ENCODE peak calls at places on chromosome 17, in ten cellular contexts. Y, O, E, H, B, K, T, S, G and W are unnamed samples.

GRCh38 chr17:33504571-33504970 is 211.5 kb upstream of the ASIC2 start:
- DNase-seq in B (no peak), K (no peak), E (no peak), T (no peak), Y (no peak), G (no peak), H (no peak), O (no peak), S (no peak), W (no peak)

GRCh38 chr17:37168731-37169353 is 206.9 kb upstream of the C17orf78 start:
- DNase-seq in E (no peak), T (no peak), S (no peak), K (no peak), G (no peak), B (no peak), H (no peak), O (no peak), Y (no peak), W (no peak)

GRCh38 chr17:67194134-67194533 is 50.9 kb downstream of the HELZ start:
- DNase-seq in S (peak), T (peak), G (no peak), O (no peak), B (no peak), E (no peak), K (no peak), Y (no peak), H (no peak), W (no peak)

GRCh38 chr17:8556074-8556473 is 74.5 kb downstream of the MYH10 start:
- DNase-seq in T (no peak), H (no peak), G (no peak), Y (no peak), E (no peak), S (peak), B (no peak), O (no peak), K (no peak), W (no peak)

GRCh38 chr17:61469949-61470348 is 17.7 kb downstream of the TBX4 start:
- DNase-seq in B (no peak), H (no peak), T (no peak), E (no peak), S (no peak), Y (no peak), O (no peak), G (no peak), K (no peak), W (no peak)

GRCh38 chr17:39736319-39737165 is 1.2 kb upstream of the GRB7 start:
- DNase-seq in G (no peak), H (peak), Y (no peak), O (no peak), S (no peak), E (no peak), B (no peak), K (no peak), T (no peak), W (no peak)

GRCh38 chr17:64166876-64167275 is 36.9 kb upstream of the ERN1 start:
- DNase-seq in H (no peak), E (peak), G (no peak), Y (no peak), K (no peak), S (no peak), O (no peak), T (no peak), B (no peak), W (no peak)

GRCh38 chr17:1787301-1787902 is 25.5 kb downstream of the SERPINF1 start:
- DNase-seq in E (no peak), T (peak), O (peak), H (peak), S (peak), G (no peak), B (peak), K (no peak), Y (peak), W (no peak)

GRCh38 chr17:64413505-64413904 is 22.8 kb upstream of the PECAM1 start:
- DNase-seq in S (no peak), O (no peak), T (no peak), E (peak), H (peak), K (no peak), Y (no peak), G (no peak), B (no peak), W (peak)

GRCh38 chr17:54780238-54780637 is 120.4 kb upstream of the TOM1L1 start:
- DNase-seq in O (no peak), Y (no peak), H (no peak), G (no peak), B (peak), S (no peak), T (no peak), E (no peak), K (no peak), W (no peak)

GRCh38 chr17:48816774-48817590 is at the start of gene TTLL6:
- DNase-seq in S (peak), K (no peak), O (no peak), Y (peak), H (peak), E (peak), B (peak), G (peak), T (no peak), W (no peak)

GRCh38 chr17:62033317-62033716 is 31.8 kb downstream of the MED13 start:
- DNase-seq in E (no peak), G (no peak), S (no peak), Y (no peak), O (no peak), B (no peak), H (no peak), T (no peak), K (no peak), W (no peak)

GRCh38 chr17:2075336-2076056 is 20.6 kb downstream of the HIC1 start:
- DNase-seq in T (no peak), E (peak), K (no peak), S (peak), Y (no peak), O (no peak), B (no peak), H (no peak), G (no peak), W (no peak)

GRCh38 chr17:62062936-62063335 is 2.1 kb downstream of the MED13 start:
- DNase-seq in B (no peak), E (no peak), T (no peak), K (no peak), S (no peak), H (no peak), G (no peak), Y (no peak), O (no peak), W (no peak)

GRCh38 chr17:49577978-49578893 is 2.6 kb downstream of the NXPH3 start:
- DNase-seq in K (no peak), O (no peak), E (no peak), S (no peak), Y (no peak), G (no peak), H (no peak), B (no peak), T (no peak), W (no peak)

GRCh38 chr17:32671891-32672290 is 185.1 kb downstream of the CDK5R1 start:
- DNase-seq in K (no peak), O (no peak), B (no peak), T (no peak), S (peak), H (peak), E (peak), Y (peak), G (peak), W (no peak)

GRCh38 chr17:65698381-65699061 is 137.1 kb upstream of the AXIN2 start:
- DNase-seq in E (no peak), K (no peak), G (no peak), B (no peak), S (peak), O (no peak), H (no peak), Y (no peak), T (peak), W (no peak)

GRCh38 chr17:8503368-8503767 is 67.7 kb downstream of the NDEL1 start:
- DNase-seq in T (no peak), O (no peak), H (no peak), Y (no peak), G (peak), K (no peak), B (no peak), S (no peak), E (peak), W (no peak)

GRCh38 chr17:39110435-39111136 is 40.9 kb downstream of the PLXDC1 start:
- DNase-seq in H (no peak), T (no peak), S (no peak), K (no peak), G (no peak), B (no peak), Y (no peak), O (no peak), E (no peak), W (no peak)

GRCh38 chr17:36877001-36877400 is 60.3 kb upstream of the LHX1 start:
- DNase-seq in O (no peak), S (no peak), G (no peak), T (no peak), E (no peak), B (no peak), Y (no peak), H (no peak), K (no peak), W (no peak)

GRCh38 chr17:1627219-1627986 is 1.2 kb downstream of the SLC43A2 start:
- DNase-seq in T (no peak), S (no peak), H (no peak), O (no peak), B (no peak), Y (peak), G (no peak), E (no peak), K (no peak), W (no peak)

GRCh38 chr17:40124279-40125141 is 2.7 kb downstream of the MSL1 start:
- DNase-seq in H (no peak), G (no peak), B (no peak), O (no peak), E (no peak), S (no peak), Y (no peak), T (no peak), K (no peak), W (no peak)

GRCh38 chr17:1294157-1294717 is 14.8 kb downstream of the TRARG1 start:
- DNase-seq in G (no peak), Y (no peak), T (no peak), E (no peak), K (no peak), H (no peak), O (no peak), B (no peak), S (no peak), W (no peak)

GRCh38 chr17:64036198-64036922 is 15.9 kb upstream of the ICAM2 start:
- DNase-seq in Y (no peak), O (no peak), T (no peak), S (no peak), G (no peak), B (no peak), E (peak), K (no peak), H (no peak), W (no peak)

GRCh38 chr17:78572277-78573205 is 4.7 kb downstream of the DNAH17 start:
- DNase-seq in S (no peak), Y (no peak), K (no peak), O (no peak), B (no peak), H (no peak), G (no peak), E (no peak), T (no peak), W (no peak)

GRCh38 chr17:39700148-39700987 is 504 bp downstream of the ERBB2 start:
- DNase-seq in O (no peak), B (no peak), G (no peak), Y (no peak), T (no peak), S (peak), K (no peak), E (no peak), H (no peak), W (no peak)

GRCh38 chr17:59725691-59726090 is 18.2 kb downstream of the VMP1 start:
- DNase-seq in H (no peak), Y (no peak), T (no peak), S (peak), B (no peak), E (no peak), G (no peak), K (no peak), O (peak), W (no peak)

GRCh38 chr17:73588291-73589095 is 55.8 kb downstream of the SDK2 start:
- DNase-seq in G (no peak), O (no peak), T (no peak), B (no peak), E (no peak), Y (no peak), S (no peak), H (no peak), K (no peak), W (no peak)

GRCh38 chr17:78883090-78883532 is 19.9 kb downstream of the CEP295NL start:
- DNase-seq in S (peak), Y (peak), O (peak), G (peak), H (peak), T (no peak), B (no peak), K (no peak), E (peak), W (no peak)

GRCh38 chr17:4317648-4318047 is 48.8 kb downstream of the UBE2G1 start:
- DNase-seq in E (no peak), G (no peak), O (no peak), S (no peak), Y (no peak), T (no peak), H (no peak), K (no peak), B (no peak), W (no peak)

GRCh38 chr17:59093702-59094231 is 12.9 kb downstream of the TRIM37 start:
- DNase-seq in B (no peak), Y (peak), H (peak), S (peak), G (no peak), T (peak), E (no peak), O (peak), K (no peak), W (no peak)

GRCh38 chr17:32120086-32120485 is 22.2 kb upstream of the RHOT1 start:
- DNase-seq in B (no peak), T (no peak), H (no peak), E (peak), K (no peak), O (no peak), G (no peak), S (no peak), Y (no peak), W (no peak)

GRCh38 chr17:82217120-82217529 is 4.5 kb upstream of the CCDC57 start:
- DNase-seq in B (no peak), E (peak), O (no peak), Y (peak), G (no peak), H (peak), K (no peak), T (no peak), S (no peak), W (no peak)

GRCh38 chr17:792277-792676 is 10.1 kb downstream of the MRM3 start:
- DNase-seq in Y (peak), H (no peak), B (no peak), K (no peak), O (no peak), E (no peak), S (no peak), T (no peak), G (no peak), W (no peak)

GRCh38 chr17:40371261-40371929 is 6.9 kb upstream of the GJD3 start:
- DNase-seq in S (no peak), B (no peak), E (peak), H (no peak), Y (no peak), T (no peak), G (no peak), O (no peak), K (no peak), W (peak)

GRCh38 chr17:82230627-82231311 is 1.9 kb downstream of the SLC16A3 start:
- DNase-seq in T (no peak), B (no peak), S (peak), O (peak), E (peak), G (peak), K (no peak), Y (peak), H (peak), W (no peak)

GRCh38 chr17:65183736-65184135 is 46.6 kb downstream of the RGS9 start:
- DNase-seq in H (no peak), K (no peak), E (no peak), O (no peak), S (peak), Y (no peak), T (no peak), G (no peak), B (peak), W (no peak)

GRCh38 chr17:41738801-41739112 is 4.3 kb upstream of the HAP1 start:
- DNase-seq in O (no peak), S (no peak), K (no peak), B (no peak), Y (no peak), G (no peak), T (no peak), E (no peak), H (no peak), W (no peak)
- TF ChIP-seq CTCF in O (no peak), S (no peak), K (no peak), B (no peak), Y (no peak), G (no peak), T (no peak), E (no peak), H (no peak), W (no peak)

GRCh38 chr17:77460514-77461046 is 319.8 kb downstream of the SEC14L1 start:
- DNase-seq in O (no peak), K (no peak), B (no peak), G (no peak), Y (no peak), H (no peak), S (no peak), E (no peak), T (no peak), W (no peak)

GRCh38 chr17:77464988-77465357 is 324.2 kb downstream of the SEC14L1 start:
- DNase-seq in S (no peak), H (no peak), O (no peak), B (no peak), E (no peak), T (no peak), K (no peak), Y (no peak), G (no peak), W (no peak)

GRCh38 chr17:77462101-77462500 is 321.3 kb downstream of the SEC14L1 start:
- DNase-seq in G (no peak), K (no peak), B (no peak), T (no peak), H (no peak), E (no peak), S (no peak), Y (no peak), O (no peak), W (peak)

GRCh38 chr17:77461277-77462057 is 320.7 kb downstream of the SEC14L1 start:
- DNase-seq in O (no peak), Y (no peak), K (no peak), G (no peak), E (no peak), T (no peak), S (no peak), H (no peak), B (no peak), W (no peak)

DNA sequence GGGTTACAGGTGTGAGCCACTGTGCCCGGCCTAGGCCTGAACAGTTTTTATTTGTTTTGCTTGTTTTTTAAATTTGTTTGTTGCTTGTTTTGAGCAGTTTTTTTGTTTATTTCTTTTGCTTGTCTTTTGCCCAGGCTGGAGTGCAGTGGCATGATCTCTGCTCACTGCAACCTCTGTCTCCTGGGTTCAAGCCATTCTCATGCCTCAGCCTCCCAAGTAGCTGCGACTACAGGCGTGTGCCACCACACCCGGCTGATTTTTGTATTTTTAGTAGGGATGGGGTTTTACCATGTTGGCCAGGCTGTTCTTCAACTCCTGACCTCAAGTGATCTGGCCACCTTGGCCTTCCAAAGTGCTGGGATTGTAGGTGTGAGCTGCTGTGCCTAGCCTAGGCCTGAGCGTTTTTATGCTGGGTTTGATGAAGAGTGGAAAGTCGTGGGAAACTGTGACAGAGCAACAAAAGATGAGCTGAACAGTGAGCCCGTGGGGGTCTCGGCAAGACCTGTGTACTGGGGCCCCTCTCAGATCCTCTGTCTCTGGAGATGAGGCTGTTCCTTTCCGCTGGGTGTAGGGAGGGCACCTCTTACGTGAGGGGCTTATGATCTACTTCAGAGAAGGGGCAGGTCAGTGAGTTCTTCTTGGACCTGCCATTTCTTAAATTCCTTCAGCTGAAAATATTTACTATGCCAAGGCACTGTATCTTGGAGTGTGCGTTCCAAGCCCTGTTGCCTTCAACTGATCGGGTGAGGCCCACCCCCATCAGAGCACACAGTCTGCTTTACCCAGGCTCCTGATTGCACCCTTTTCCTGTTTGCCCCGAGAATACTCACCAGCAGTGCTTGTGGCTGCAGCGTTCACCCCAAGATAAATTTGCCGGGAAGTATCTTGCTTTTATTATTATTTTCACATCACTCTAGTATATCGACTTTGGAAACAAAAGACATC is 322.1 kb downstream of the SEC14L1 start:
- DNase-seq in K (no peak), S (no peak), G (no peak), B (no peak), E (no peak), T (no peak), H (no peak), O (no peak), Y (no peak), W (no peak)
- H3K4me3 ChIP-seq in K (no peak), S (no peak), G (no peak), B (no peak), E (no peak), T (no peak), H (no peak), O (no peak), Y (no peak), W (no peak)

GRCh38 chr17:57735230-57735629 is 9.9 kb downstream of the CCDC182 start:
- DNase-seq in B (no peak), K (no peak), G (no peak), T (no peak), Y (no peak), O (no peak), E (no peak), S (no peak), H (no peak), W (no peak)

GRCh38 chr17:57733085-57733484 is 12.0 kb downstream of the CCDC182 start:
- DNase-seq in E (no peak), B (no peak), O (no peak), S (no peak), H (no peak), G (no peak), K (no peak), T (no peak), Y (no peak), W (no peak)

GRCh38 chr17:57732062-57732461 is 13.0 kb downstream of the CCDC182 start:
- DNase-seq in G (no peak), O (no peak), E (peak), K (no peak), H (no peak), B (no peak), Y (no peak), S (no peak), T (no peak), W (no peak)

GRCh38 chr17:57737450-57737849 is 7.6 kb downstream of the CCDC182 start:
- DNase-seq in S (no peak), E (no peak), T (no peak), H (no peak), O (no peak), K (no peak), Y (no peak), G (no peak), B (no peak), W (no peak)

DNA sequence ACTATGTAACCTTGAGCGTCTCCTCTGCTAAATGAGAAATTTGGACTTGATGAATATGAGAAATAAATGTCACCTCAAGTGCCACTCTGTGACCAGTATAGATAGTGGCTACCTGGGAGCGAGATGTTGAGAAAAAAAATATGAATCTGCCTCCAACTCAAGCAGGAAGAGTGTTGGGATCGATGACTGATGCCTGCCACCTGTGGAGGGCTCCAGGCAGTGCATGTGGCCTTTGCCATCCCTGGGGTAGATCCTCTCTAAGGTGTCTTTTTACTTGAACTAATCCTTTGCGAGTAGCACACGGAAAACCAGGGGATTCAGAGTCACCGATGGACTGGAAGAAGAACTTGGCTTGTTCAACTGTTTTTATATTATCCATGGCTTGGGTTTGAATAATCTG is 9.4 kb downstream of the CCDC182 start:
- DNase-seq in E (no peak), T (no peak), S (no peak), G (no peak), H (no peak), O (no peak), Y (no peak), K (no peak), B (no peak), W (no peak)
- TF ChIP-seq CTCF in E (no peak), T (peak), S (peak), G (peak), H (no peak), O (no peak), Y (peak), K (no peak), B (no peak), W (peak)

DNA sequence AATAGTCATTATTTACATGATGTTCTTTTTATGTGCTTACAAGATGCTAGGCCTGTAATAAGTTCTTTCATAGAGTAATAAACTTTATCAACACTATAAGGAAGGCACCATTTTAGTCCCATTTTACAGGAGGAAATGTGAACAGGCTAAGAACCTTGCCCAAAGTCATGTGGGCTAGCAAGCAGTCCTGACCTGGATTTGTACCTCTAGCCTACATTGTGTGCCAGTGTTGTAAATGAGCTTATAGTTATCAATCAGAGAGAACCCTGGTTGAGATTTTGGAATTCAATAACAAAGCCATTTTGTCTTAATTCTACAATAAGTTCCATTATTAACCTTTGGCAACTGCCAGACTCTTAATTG is 6.7 kb upstream of the TBKBP1 start:
- DNase-seq in E (no peak), G (no peak), Y (no peak), K (no peak), T (no peak), B (no peak), O (no peak), H (no peak), S (no peak), W (no peak)
- H3K4me3 ChIP-seq in E (no peak), G (no peak), Y (no peak), K (no peak), T (no peak), B (no peak), O (no peak), H (no peak), S (no peak), W (no peak)